ENCODE peak calls at places on chromosomes 13 and 19, in eight cellular contexts. A, W, B, S, P, K, C and G are unnamed samples.

GRCh38 chr19:7874080-7874856 is at the start of gene PRR36:
- DNase-seq in W (no peak), K (no peak), B (no peak), S (no peak), A (no peak), P (no peak), C (no peak), G (no peak)

GRCh38 chr19:15197275-15198005 is 3.4 kb downstream of the NOTCH3 start:
- DNase-seq in A (no peak), C (peak; percentile 22), P (no peak), B (no peak), W (no peak), K (no peak), S (peak; percentile 40), G (no peak)

GRCh38 chr13:33351324-33351723 is 65.8 kb upstream of the STARD13 start:
- DNase-seq in P (no peak), C (peak; percentile 77), W (no peak), A (no peak), S (peak; percentile 57), B (peak; percentile 39), K (peak; percentile 81), G (peak; percentile 29)

GRCh38 chr13:48304132-48304876 is 753 bp downstream of the RB1 start:
- DNase-seq in B (no peak), K (peak; percentile 63), S (peak; percentile 52), W (peak; percentile 14), A (no peak), C (peak; percentile 63), P (peak; percentile 57), G (peak; percentile 26)

GRCh38 chr13:79405501-79405830 is 589 bp downstream of the RBM26 start:
- DNase-seq in C (no peak), S (no peak), P (no peak), A (peak; percentile 31), K (peak; percentile 23), B (no peak), W (no peak), G (no peak)

GRCh38 chr19:35615036-35615435 is 2.5 kb downstream of the HAUS5 start:
- DNase-seq in B (no peak), A (no peak), K (no peak), P (peak; percentile 46), C (no peak), W (no peak), S (no peak), G (no peak)

GRCh38 chr19:1189419-1189818 is 15.4 kb upstream of the SBNO2 start:
- DNase-seq in S (no peak), W (no peak), A (peak; percentile 27), K (peak; percentile 51), C (peak; percentile 61), B (no peak), P (no peak), G (peak; percentile 63)

GRCh38 chr19:7766535-7766934 is 3.5 kb downstream of the CLEC4M start:
- DNase-seq in S (no peak), C (no peak), A (no peak), K (no peak), W (no peak), P (no peak), B (no peak), G (no peak)

GRCh38 chr13:48532146-48532472 is 771 bp downstream of the RCBTB2 start:
- DNase-seq in A (no peak), P (no peak), S (peak; percentile 58), C (peak; percentile 61), W (no peak), K (peak; percentile 62), B (peak; percentile 31), G (no peak)

GRCh38 chr19:41595258-41595889 is 19.4 kb downstream of the CEACAM21 start:
- DNase-seq in P (peak; percentile 61), C (peak; percentile 88), W (peak; percentile 61), K (peak; percentile 83), S (peak; percentile 75), A (peak; percentile 35), B (peak; percentile 26), G (peak; percentile 83)

GRCh38 chr13:100842136-100842535 is 167.5 kb upstream of the TMTC4 start:
- DNase-seq in C (no peak), P (no peak), K (no peak), B (no peak), W (no peak), S (no peak), A (no peak), G (no peak)

GRCh38 chr13:96792736-96793444 is 201.4 kb downstream of the OXGR1 start:
- DNase-seq in C (peak; percentile 30), P (no peak), W (no peak), A (no peak), S (no peak), K (no peak), B (no peak), G (no peak)

GRCh38 chr13:73146705-73147104 is 87.9 kb downstream of the KLF5 start:
- DNase-seq in A (no peak), W (no peak), B (no peak), P (no peak), C (peak; percentile 33), S (peak; percentile 46), K (peak; percentile 61), G (no peak)

GRCh38 chr19:4456843-4457653 is 546 bp downstream of the UBXN6 start:
- DNase-seq in C (peak; percentile 68), W (no peak), A (peak; percentile 48), B (no peak), P (peak; percentile 64), S (peak; percentile 60), K (peak; percentile 53), G (peak; percentile 12)

GRCh38 chr13:28297341-28297740 is 159.0 kb downstream of the PAN3 start:
- DNase-seq in K (peak; percentile 9), W (no peak), A (no peak), P (no peak), B (peak; percentile 15), C (no peak), S (peak; percentile 36), G (no peak)

GRCh38 chr13:26971990-26972888 is 199.4 kb downstream of the USP12 start:
- DNase-seq in A (no peak), C (peak; percentile 57), W (peak; percentile 44), P (no peak), S (no peak), B (no peak), K (peak; percentile 10), G (peak; percentile 25)

GRCh38 chr19:38252935-38253691 is 3.1 kb downstream of the PPP1R14A start:
- DNase-seq in K (no peak), B (no peak), C (no peak), W (no peak), A (no peak), P (peak; percentile 57), S (no peak), G (no peak)

GRCh38 chr13:73754727-73755292 is 379.4 kb downstream of the KLF12 start:
- DNase-seq in P (no peak), C (peak; percentile 71), A (no peak), K (peak; percentile 68), S (peak; percentile 62), B (peak; percentile 44), W (peak; percentile 31), G (peak; percentile 68)

GRCh38 chr19:35828694-35829301 is 16.2 kb upstream of the PRODH2 start:
- DNase-seq in B (peak; percentile 32), P (no peak), C (peak; percentile 59), W (peak; percentile 65), K (peak; percentile 55), S (peak; percentile 50), A (no peak), G (peak; percentile 35)

GRCh38 chr19:39499082-39499642 is 415 bp downstream of the DLL3 start:
- DNase-seq in K (peak; percentile 23), A (no peak), P (no peak), B (no peak), C (no peak), W (no peak), S (no peak), G (no peak)

GRCh38 chr13:24083722-24084421 is 76.6 kb upstream of the SPATA13 start:
- DNase-seq in C (no peak), B (no peak), P (no peak), S (no peak), K (no peak), A (no peak), W (no peak), G (no peak)

GRCh38 chr19:14073925-14074838 is 1.6 kb downstream of the MISP3 start:
- DNase-seq in K (peak; percentile 39), C (peak; percentile 17), W (no peak), A (no peak), S (no peak), P (no peak), B (no peak), G (peak; percentile 30)

GRCh38 chr13:32224916-32225315 is 90.2 kb downstream of the ZAR1L start:
- DNase-seq in K (peak; percentile 73), B (no peak), S (no peak), A (no peak), W (no peak), C (peak; percentile 10), P (no peak), G (no peak)

GRCh38 chr19:8221161-8221560 is 12.0 kb downstream of the CERS4 start:
- DNase-seq in A (no peak), K (no peak), W (no peak), C (no peak), P (no peak), S (no peak), B (no peak), G (no peak)

GRCh38 chr13:80082396-80083096 is 258.4 kb downstream of the SPRY2 start:
- DNase-seq in C (peak; percentile 73), S (peak; percentile 76), P (no peak), B (no peak), A (no peak), W (no peak), K (peak; percentile 65), G (peak; percentile 52)

GRCh38 chr13:75507027-75508001 is 25.3 kb upstream of the TBC1D4 start:
- DNase-seq in K (no peak), C (no peak), P (no peak), W (no peak), A (no peak), B (no peak), S (no peak), G (peak; percentile 22)

GRCh38 chr13:113155201-113155600 is 3.2 kb upstream of the PROZ start:
- DNase-seq in S (no peak), C (no peak), W (no peak), K (no peak), B (no peak), A (no peak), P (no peak), G (no peak)

GRCh38 chr19:39411006-39411831 is 1.2 kb upstream of the PLEKHG2 start:
- DNase-seq in P (peak; percentile 77), K (peak; percentile 47), W (peak; percentile 82), A (no peak), B (no peak), S (peak; percentile 60), C (no peak), G (peak; percentile 71)

GRCh38 chr13:69857188-69857821 is 250.3 kb upstream of the ATXN8OS start:
- DNase-seq in B (no peak), K (peak; percentile 31), P (no peak), A (no peak), C (peak; percentile 61), S (peak; percentile 9), W (no peak), G (peak; percentile 55)